ENCODE peak calls at places on chromosomes 4 and X, in four cellular contexts. One of them, this sample, is unnamed.

GRCh38 chr4:182453830-182454229 is 210.6 kb downstream of the TENM3 start:
- DNase-seq in SK-N-SH: no peak
- DNase-seq in GM12878: no peak
- DNase-seq in K562: no peak
- DNase-seq in this sample: no peak

GRCh38 chrX:149948001-149948400 is 9.7 kb upstream of the EOLA2 start:
- DNase-seq in SK-N-SH: no peak
- DNase-seq in GM12878: no peak
- DNase-seq in K562: no peak
- DNase-seq in this sample: no peak

GRCh38 chr4:95095352-95095974 is 337.7 kb downstream of the BMPR1B start:
- DNase-seq in SK-N-SH: peak; percentile 30
- DNase-seq in GM12878: no peak
- DNase-seq in K562: no peak
- DNase-seq in this sample: peak; percentile 5

GRCh38 chr4:118279920-118280432 is 72.8 kb downstream of the PRSS12 start:
- DNase-seq in SK-N-SH: no peak
- DNase-seq in GM12878: no peak
- DNase-seq in K562: no peak
- DNase-seq in this sample: no peak

GRCh38 chr4:162957521-162958143 is 209.1 kb downstream of the NAF1 start:
- DNase-seq in SK-N-SH: no peak
- DNase-seq in GM12878: no peak
- DNase-seq in K562: no peak
- DNase-seq in this sample: no peak

GRCh38 chr4:53132117-53132889 is 233.6 kb downstream of the SCFD2 start:
- DNase-seq in SK-N-SH: no peak
- DNase-seq in GM12878: no peak
- DNase-seq in K562: no peak
- DNase-seq in this sample: no peak

GRCh38 chrX:119486745-119487144 is 18.5 kb downstream of the SLC25A5 start:
- DNase-seq in SK-N-SH: no peak
- DNase-seq in GM12878: no peak
- DNase-seq in K562: no peak
- DNase-seq in this sample: no peak

GRCh38 chr4:26525751-26526150 is 35.5 kb upstream of the CCKAR start:
- DNase-seq in SK-N-SH: no peak
- DNase-seq in GM12878: no peak
- DNase-seq in K562: no peak
- DNase-seq in this sample: no peak

GRCh38 chrX:30652527-30653414 is 452 bp upstream of the GK start:
- DNase-seq in SK-N-SH: peak; percentile 93
- DNase-seq in GM12878: peak; percentile 64
- DNase-seq in K562: peak; percentile 95
- DNase-seq in this sample: peak; percentile 85

GRCh38 chr4:118758293-118758692 is 73.1 kb downstream of the METTL14 start:
- DNase-seq in SK-N-SH: no peak
- DNase-seq in GM12878: no peak
- DNase-seq in K562: no peak
- DNase-seq in this sample: no peak

GRCh38 chr4:99723555-99724450 is 66.2 kb upstream of the C4orf54 start:
- DNase-seq in SK-N-SH: peak; percentile 4
- DNase-seq in GM12878: no peak
- DNase-seq in K562: peak; percentile 17
- DNase-seq in this sample: peak; percentile 58

GRCh38 chrX:134891652-134892051 is 99.1 kb upstream of the SMIM10 start:
- DNase-seq in SK-N-SH: no peak
- DNase-seq in GM12878: no peak
- DNase-seq in K562: no peak
- DNase-seq in this sample: no peak

GRCh38 chrX:136880003-136880451 is 498 bp downstream of the RBMX start:
- DNase-seq in SK-N-SH: peak; percentile 18
- DNase-seq in GM12878: no peak
- DNase-seq in K562: peak; percentile 27
- DNase-seq in this sample: no peak

GRCh38 chrX:53729756-53730155 is 43.2 kb upstream of the HUWE1 start:
- DNase-seq in SK-N-SH: no peak
- DNase-seq in GM12878: no peak
- DNase-seq in K562: no peak
- DNase-seq in this sample: no peak

GRCh38 chrX:39427492-39428289 is 626.4 kb downstream of the MID1IP1 start:
- DNase-seq in SK-N-SH: no peak
- DNase-seq in GM12878: no peak
- DNase-seq in K562: no peak
- DNase-seq in this sample: no peak

GRCh38 chr4:113878718-113879117 is 100.7 kb downstream of the ARSJ start:
- DNase-seq in SK-N-SH: peak; percentile 19
- DNase-seq in GM12878: no peak
- DNase-seq in K562: no peak
- DNase-seq in this sample: peak; percentile 18

GRCh38 chr4:39637572-39638357 is 900 bp downstream of the SMIM14 start:
- DNase-seq in SK-N-SH: peak; percentile 54
- DNase-seq in GM12878: no peak
- DNase-seq in K562: peak; percentile 22
- DNase-seq in this sample: peak; percentile 64

GRCh38 chr4:124468360-124468759 is 244.2 kb downstream of the ANKRD50 start:
- DNase-seq in SK-N-SH: no peak
- DNase-seq in GM12878: no peak
- DNase-seq in K562: no peak
- DNase-seq in this sample: no peak

GRCh38 chrX:74179936-74180454 is 124.0 kb upstream of the ZCCHC13 start:
- DNase-seq in SK-N-SH: no peak
- DNase-seq in GM12878: no peak
- DNase-seq in K562: no peak
- DNase-seq in this sample: no peak

GRCh38 chr4:181671672-181672071 is 571.5 kb upstream of the TENM3 start:
- DNase-seq in SK-N-SH: no peak
- DNase-seq in GM12878: no peak
- DNase-seq in K562: no peak
- DNase-seq in this sample: no peak

GRCh38 chrX:63514575-63514967 is 163.4 kb upstream of the SPIN4 start:
- DNase-seq in SK-N-SH: no peak
- DNase-seq in GM12878: no peak
- DNase-seq in K562: no peak
- DNase-seq in this sample: no peak

GRCh38 chr4:175935016-175935661 is 123.1 kb upstream of the GPM6A start:
- DNase-seq in SK-N-SH: no peak
- DNase-seq in GM12878: no peak
- DNase-seq in K562: no peak
- DNase-seq in this sample: peak; percentile 54

GRCh38 chr4:153655928-153656327 is 28.2 kb upstream of the TLR2 start:
- DNase-seq in SK-N-SH: no peak
- DNase-seq in GM12878: no peak
- DNase-seq in K562: no peak
- DNase-seq in this sample: no peak

GRCh38 chr4:30821891-30822612 is 101.9 kb downstream of the PCDH7 start:
- DNase-seq in SK-N-SH: peak; percentile 10
- DNase-seq in GM12878: no peak
- DNase-seq in K562: no peak
- DNase-seq in this sample: no peak
- TF ChIP-seq NFIC in SK-N-SH: no peak
- TF ChIP-seq NFIC in GM12878: no peak
- TF ChIP-seq NFIC in K562: no peak
- TF ChIP-seq NFIC in this sample: no peak

DNA sequence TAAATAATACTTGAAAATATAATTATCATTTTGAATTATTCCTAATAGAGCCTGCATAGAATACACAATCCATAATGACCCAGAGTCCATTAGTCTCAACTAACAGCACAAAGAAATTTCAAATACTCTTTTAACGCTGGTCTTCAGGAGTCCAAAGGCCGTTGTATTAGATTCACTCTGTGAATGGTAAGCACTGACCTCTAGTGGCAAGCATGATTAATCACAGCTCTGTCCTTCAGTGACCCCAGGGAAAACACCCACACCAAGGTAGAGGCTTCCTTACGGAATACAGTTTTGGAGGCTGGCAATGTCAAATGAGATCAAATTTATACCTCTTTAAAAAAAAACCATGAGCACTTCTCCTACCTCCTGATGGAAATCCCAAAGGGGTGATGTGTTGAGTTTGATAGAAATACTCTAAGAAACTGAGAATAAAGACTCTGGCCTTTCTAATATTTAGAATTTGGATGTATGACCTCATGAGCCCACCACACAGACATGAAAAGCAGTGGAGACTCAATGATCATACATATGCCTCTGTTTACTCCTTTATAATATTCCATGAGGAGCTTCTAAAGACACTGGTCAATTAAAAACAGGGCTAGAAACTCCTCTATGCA is 147.2 kb upstream of the DKK2 start:
- DNase-seq in SK-N-SH: peak; percentile 44
- DNase-seq in GM12878: peak; percentile 3
- DNase-seq in K562: peak; percentile 46
- DNase-seq in this sample: peak; percentile 67
- TF ChIP-seq TAF1 in SK-N-SH: no peak
- TF ChIP-seq TAF1 in GM12878: no peak
- TF ChIP-seq TAF1 in K562: no peak
- TF ChIP-seq TAF1 in this sample: no peak

GRCh38 chrX:103524747-103525146 is 5.5 kb upstream of the RAB40A start:
- DNase-seq in SK-N-SH: no peak
- DNase-seq in GM12878: no peak
- DNase-seq in K562: no peak
- DNase-seq in this sample: no peak
- TF ChIP-seq NFIC in SK-N-SH: no peak
- TF ChIP-seq NFIC in GM12878: no peak
- TF ChIP-seq NFIC in K562: no peak
- TF ChIP-seq NFIC in this sample: no peak

DNA sequence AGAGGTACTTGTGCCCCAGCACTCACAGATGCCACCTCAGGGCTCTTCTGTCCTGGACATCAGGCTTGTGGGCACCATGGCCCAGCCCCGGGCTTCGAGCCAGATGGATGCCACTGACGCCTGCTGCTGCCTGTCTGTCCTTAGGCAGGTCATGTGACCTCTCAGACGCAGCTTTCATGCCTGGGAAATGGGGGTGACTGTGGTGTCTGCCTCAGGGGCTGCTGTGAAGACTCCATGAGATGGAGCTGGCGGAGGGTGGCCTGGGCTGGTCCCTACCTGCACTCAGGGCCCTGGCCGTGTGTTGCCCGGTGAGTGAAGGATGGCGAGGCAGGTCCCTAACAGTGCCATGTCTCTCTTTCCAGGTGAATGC is 6.5 kb downstream of the CPZ start:
- DNase-seq in SK-N-SH: no peak
- DNase-seq in GM12878: no peak
- DNase-seq in K562: no peak
- DNase-seq in this sample: no peak
- TF ChIP-seq TAF1 in SK-N-SH: no peak
- TF ChIP-seq TAF1 in GM12878: no peak
- TF ChIP-seq TAF1 in K562: no peak
- TF ChIP-seq TAF1 in this sample: no peak

DNA sequence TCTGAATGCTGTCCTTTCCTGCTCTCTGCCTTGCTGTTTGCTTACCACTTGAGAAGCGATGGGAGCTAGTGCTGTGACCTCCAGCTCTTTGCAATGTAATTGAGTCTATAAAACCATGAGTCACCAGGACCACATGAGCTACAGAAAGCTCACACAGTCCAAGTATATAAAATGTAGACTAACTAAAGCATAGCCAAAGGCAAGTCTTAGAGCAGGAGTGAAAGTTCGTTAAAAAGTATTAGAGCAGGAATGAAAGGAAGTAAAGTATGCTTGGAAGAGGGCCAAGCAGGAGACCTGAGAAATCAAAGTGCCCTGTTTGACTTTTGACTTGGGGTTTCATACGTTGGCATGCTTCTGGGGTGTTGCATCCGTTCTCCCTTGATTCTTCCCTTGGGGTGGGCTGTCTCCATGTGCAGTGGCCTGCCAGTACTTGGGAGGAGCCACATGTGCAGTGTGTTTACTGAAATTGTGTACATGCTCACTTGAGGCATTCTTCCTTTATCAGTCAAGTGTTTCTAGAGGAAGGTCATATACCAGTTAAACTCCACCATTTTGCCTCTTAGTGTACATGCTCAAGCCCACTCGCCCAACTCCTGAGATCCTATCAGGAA is 71.3 kb upstream of the KIT start:
- DNase-seq in SK-N-SH: no peak
- DNase-seq in GM12878: no peak
- DNase-seq in K562: no peak
- DNase-seq in this sample: no peak
- TF ChIP-seq NFIC in SK-N-SH: no peak
- TF ChIP-seq NFIC in GM12878: no peak
- TF ChIP-seq NFIC in K562: peak; percentile 75
- TF ChIP-seq NFIC in this sample: no peak

GRCh38 chrX:112839856-112840255 is 775 bp downstream of the AMOT start:
- DNase-seq in SK-N-SH: no peak
- DNase-seq in GM12878: no peak
- DNase-seq in K562: no peak
- DNase-seq in this sample: no peak
- TF ChIP-seq TAF1 in SK-N-SH: no peak
- TF ChIP-seq TAF1 in GM12878: no peak
- TF ChIP-seq TAF1 in K562: no peak
- TF ChIP-seq TAF1 in this sample: no peak